ENCODE peak calls at places on chromosomes 5 and 9, in seven cellular contexts. One of them, this sample, is unnamed.

GRCh38 chr5:155786108-155786507 is 540.9 kb upstream of the SGCD start:
- DNase-seq in neural crest cell: no peak
- DNase-seq in OCI-LY7: no peak
- DNase-seq in lung: no peak
- DNase-seq in right lobe of liver: no peak
- DNase-seq in GM12865: no peak
- DNase-seq in fibroblast of pulmonary artery: no peak
- DNase-seq in this sample: no peak

GRCh38 chr5:32710859-32711692 is at the start of gene NPR3:
- DNase-seq in neural crest cell: peak; percentile 2
- DNase-seq in OCI-LY7: no peak
- DNase-seq in lung: no peak
- DNase-seq in right lobe of liver: no peak
- DNase-seq in GM12865: no peak
- DNase-seq in fibroblast of pulmonary artery: peak; percentile 40
- DNase-seq in this sample: peak; percentile 33

GRCh38 chr9:98230789-98231188 is 24.7 kb downstream of the TBC1D2 start:
- DNase-seq in neural crest cell: no peak
- DNase-seq in OCI-LY7: no peak
- DNase-seq in lung: no peak
- DNase-seq in right lobe of liver: no peak
- DNase-seq in GM12865: peak; percentile 26
- DNase-seq in fibroblast of pulmonary artery: no peak
- DNase-seq in this sample: no peak

GRCh38 chr5:138676556-138677193 is 76.5 kb upstream of the CTNNA1 start:
- DNase-seq in neural crest cell: no peak
- DNase-seq in OCI-LY7: no peak
- DNase-seq in lung: no peak
- DNase-seq in right lobe of liver: no peak
- DNase-seq in GM12865: no peak
- DNase-seq in fibroblast of pulmonary artery: no peak
- DNase-seq in this sample: no peak

GRCh38 chr9:15724006-15724405 is 171.2 kb downstream of the CCDC171 start:
- DNase-seq in neural crest cell: no peak
- DNase-seq in OCI-LY7: no peak
- DNase-seq in lung: no peak
- DNase-seq in right lobe of liver: no peak
- DNase-seq in GM12865: no peak
- DNase-seq in fibroblast of pulmonary artery: peak; percentile 50
- DNase-seq in this sample: no peak

GRCh38 chr9:126146254-126147145 is 180.1 kb upstream of the MVB12B start:
- DNase-seq in neural crest cell: peak; percentile 42
- DNase-seq in OCI-LY7: peak; percentile 4
- DNase-seq in lung: peak; percentile 29
- DNase-seq in right lobe of liver: peak; percentile 43
- DNase-seq in GM12865: peak; percentile 61
- DNase-seq in fibroblast of pulmonary artery: no peak
- DNase-seq in this sample: peak; percentile 58

GRCh38 chr5:9771079-9771478 is 140.9 kb upstream of the TAS2R1 start:
- DNase-seq in neural crest cell: no peak
- DNase-seq in OCI-LY7: no peak
- DNase-seq in lung: no peak
- DNase-seq in right lobe of liver: no peak
- DNase-seq in GM12865: no peak
- DNase-seq in fibroblast of pulmonary artery: no peak
- DNase-seq in this sample: no peak

GRCh38 chr5:54460181-54460919 is 4.9 kb downstream of the HSPB3 start:
- DNase-seq in neural crest cell: no peak
- DNase-seq in OCI-LY7: no peak
- DNase-seq in lung: no peak
- DNase-seq in right lobe of liver: no peak
- DNase-seq in GM12865: no peak
- DNase-seq in fibroblast of pulmonary artery: peak; percentile 9
- DNase-seq in this sample: no peak

GRCh38 chr5:40486437-40487270 is 193.1 kb upstream of the PTGER4 start:
- DNase-seq in neural crest cell: no peak
- DNase-seq in OCI-LY7: peak; percentile 50
- DNase-seq in lung: no peak
- DNase-seq in right lobe of liver: no peak
- DNase-seq in GM12865: peak; percentile 79
- DNase-seq in fibroblast of pulmonary artery: peak; percentile 11
- DNase-seq in this sample: no peak

GRCh38 chr9:83999141-83999918 is 18.7 kb downstream of the RMI1 start:
- DNase-seq in neural crest cell: no peak
- DNase-seq in OCI-LY7: no peak
- DNase-seq in lung: no peak
- DNase-seq in right lobe of liver: no peak
- DNase-seq in GM12865: no peak
- DNase-seq in fibroblast of pulmonary artery: no peak
- DNase-seq in this sample: no peak

GRCh38 chr9:69322256-69322655 is 2.8 kb upstream of the ENTREP1 start:
- DNase-seq in neural crest cell: no peak
- DNase-seq in OCI-LY7: no peak
- DNase-seq in lung: no peak
- DNase-seq in right lobe of liver: no peak
- DNase-seq in GM12865: no peak
- DNase-seq in fibroblast of pulmonary artery: no peak
- DNase-seq in this sample: no peak

GRCh38 chr9:21465859-21466518 is 16.1 kb downstream of the IFNE start:
- DNase-seq in neural crest cell: peak; percentile 11
- DNase-seq in OCI-LY7: peak; percentile 41
- DNase-seq in lung: no peak
- DNase-seq in right lobe of liver: no peak
- DNase-seq in GM12865: peak; percentile 49
- DNase-seq in fibroblast of pulmonary artery: peak; percentile 86
- DNase-seq in this sample: peak; percentile 13

GRCh38 chr5:67030289-67031069 is 166.1 kb downstream of the CD180 start:
- DNase-seq in neural crest cell: no peak
- DNase-seq in OCI-LY7: no peak
- DNase-seq in lung: no peak
- DNase-seq in right lobe of liver: no peak
- DNase-seq in GM12865: no peak
- DNase-seq in fibroblast of pulmonary artery: peak; percentile 51
- DNase-seq in this sample: no peak

GRCh38 chr5:132102101-132102701 is 28.6 kb downstream of the CSF2 start:
- DNase-seq in neural crest cell: no peak
- DNase-seq in OCI-LY7: no peak
- DNase-seq in lung: no peak
- DNase-seq in right lobe of liver: no peak
- DNase-seq in GM12865: peak; percentile 63
- DNase-seq in fibroblast of pulmonary artery: no peak
- DNase-seq in this sample: no peak

GRCh38 chr9:76136986-76137385 is 246.5 kb downstream of the PCSK5 start:
- DNase-seq in neural crest cell: no peak
- DNase-seq in OCI-LY7: no peak
- DNase-seq in lung: no peak
- DNase-seq in right lobe of liver: no peak
- DNase-seq in GM12865: peak; percentile 11
- DNase-seq in fibroblast of pulmonary artery: peak; percentile 65
- DNase-seq in this sample: peak; percentile 46

GRCh38 chr5:33010851-33011250 is 299.7 kb downstream of the NPR3 start:
- DNase-seq in neural crest cell: no peak
- DNase-seq in OCI-LY7: no peak
- DNase-seq in lung: no peak
- DNase-seq in right lobe of liver: no peak
- DNase-seq in GM12865: no peak
- DNase-seq in fibroblast of pulmonary artery: peak; percentile 5
- DNase-seq in this sample: no peak

GRCh38 chr9:94031380-94031779 is 52.9 kb upstream of the PTPDC1 start:
- DNase-seq in neural crest cell: no peak
- DNase-seq in OCI-LY7: no peak
- DNase-seq in lung: no peak
- DNase-seq in right lobe of liver: no peak
- DNase-seq in GM12865: peak; percentile 5
- DNase-seq in fibroblast of pulmonary artery: peak; percentile 14
- DNase-seq in this sample: no peak

GRCh38 chr5:153147891-153148623 is 342.4 kb upstream of the GRIA1 start:
- DNase-seq in neural crest cell: no peak
- DNase-seq in OCI-LY7: peak; percentile 39
- DNase-seq in lung: no peak
- DNase-seq in right lobe of liver: peak; percentile 42
- DNase-seq in GM12865: peak; percentile 45
- DNase-seq in fibroblast of pulmonary artery: peak; percentile 71
- DNase-seq in this sample: peak; percentile 63

GRCh38 chr9:123353984-123354591 is 1.9 kb upstream of the CRB2 start:
- DNase-seq in neural crest cell: peak; percentile 94
- DNase-seq in OCI-LY7: peak; percentile 75
- DNase-seq in lung: peak; percentile 62
- DNase-seq in right lobe of liver: peak; percentile 61
- DNase-seq in GM12865: peak; percentile 77
- DNase-seq in fibroblast of pulmonary artery: peak; percentile 63
- DNase-seq in this sample: peak; percentile 83

GRCh38 chr9:19133549-19134345 is 6.5 kb upstream of the PLIN2 start:
- DNase-seq in neural crest cell: no peak
- DNase-seq in OCI-LY7: no peak
- DNase-seq in lung: no peak
- DNase-seq in right lobe of liver: no peak
- DNase-seq in GM12865: peak; percentile 21
- DNase-seq in fibroblast of pulmonary artery: no peak
- DNase-seq in this sample: no peak

GRCh38 chr5:149486726-149487635 is 64.3 kb downstream of the CSNK1A1 start:
- DNase-seq in neural crest cell: no peak
- DNase-seq in OCI-LY7: no peak
- DNase-seq in lung: no peak
- DNase-seq in right lobe of liver: no peak
- DNase-seq in GM12865: no peak
- DNase-seq in fibroblast of pulmonary artery: peak; percentile 72
- DNase-seq in this sample: peak; percentile 55

GRCh38 chr9:91477106-91477505 is 53.5 kb upstream of the NFIL3 start:
- DNase-seq in neural crest cell: no peak
- DNase-seq in OCI-LY7: no peak
- DNase-seq in lung: no peak
- DNase-seq in right lobe of liver: no peak
- DNase-seq in GM12865: no peak
- DNase-seq in fibroblast of pulmonary artery: no peak
- DNase-seq in this sample: no peak

GRCh38 chr9:133238851-133239532 is 29.9 kb upstream of the OBP2B start:
- DNase-seq in neural crest cell: peak; percentile 61
- DNase-seq in OCI-LY7: peak; percentile 44
- DNase-seq in lung: peak; percentile 80
- DNase-seq in right lobe of liver: peak; percentile 49
- DNase-seq in GM12865: peak; percentile 58
- DNase-seq in fibroblast of pulmonary artery: peak; percentile 62
- DNase-seq in this sample: peak; percentile 61

GRCh38 chr5:35223777-35224395 is 6.4 kb downstream of the PRLR start:
- DNase-seq in neural crest cell: no peak
- DNase-seq in OCI-LY7: no peak
- DNase-seq in lung: no peak
- DNase-seq in right lobe of liver: no peak
- DNase-seq in GM12865: no peak
- DNase-seq in fibroblast of pulmonary artery: peak; percentile 75
- DNase-seq in this sample: no peak

GRCh38 chr5:67880876-67881275 is 334.7 kb upstream of the PIK3R1 start:
- DNase-seq in neural crest cell: no peak
- DNase-seq in OCI-LY7: no peak
- DNase-seq in lung: no peak
- DNase-seq in right lobe of liver: no peak
- DNase-seq in GM12865: no peak
- DNase-seq in fibroblast of pulmonary artery: no peak
- DNase-seq in this sample: peak; percentile 72

DNA sequence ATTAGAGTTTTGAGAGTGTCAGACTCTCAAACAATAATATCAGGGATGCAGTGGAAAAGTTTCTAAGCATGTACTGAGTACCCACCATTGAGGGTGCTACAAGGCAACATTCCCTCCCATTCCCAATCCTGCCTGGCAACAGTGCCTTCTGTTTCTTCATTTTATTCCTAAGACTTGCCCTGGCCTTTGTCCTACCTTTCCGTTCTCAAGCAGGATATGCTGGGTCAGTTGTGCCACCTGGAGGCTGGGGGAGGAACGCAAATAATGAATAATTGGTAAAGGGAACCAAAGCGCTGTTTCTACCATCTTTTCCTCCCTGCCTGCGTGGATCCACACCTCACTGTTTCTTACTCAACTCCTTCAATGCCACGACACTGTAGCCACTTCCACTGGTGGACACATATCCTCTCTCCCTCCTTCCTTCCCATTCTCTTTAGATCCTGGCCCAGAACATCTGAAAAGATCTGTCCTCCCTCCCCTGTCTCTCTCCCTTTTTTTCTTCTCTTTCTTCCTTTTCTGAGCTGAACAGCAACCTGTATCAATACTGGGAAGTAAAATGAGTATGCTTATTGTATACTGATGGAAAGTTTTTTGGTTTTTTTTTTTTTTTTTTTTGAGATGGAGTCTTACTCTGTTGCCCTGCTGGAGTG is 149.5 kb downstream of the C9orf152 start:
- DNase-seq in neural crest cell: peak; percentile 37
- DNase-seq in OCI-LY7: peak; percentile 70
- DNase-seq in lung: peak; percentile 46
- DNase-seq in right lobe of liver: peak; percentile 72
- DNase-seq in GM12865: peak; percentile 75
- DNase-seq in fibroblast of pulmonary artery: peak; percentile 69
- DNase-seq in this sample: peak; percentile 82
- TF ChIP-seq CTCF in neural crest cell: peak; percentile 65
- TF ChIP-seq CTCF in OCI-LY7: peak; percentile 89
- TF ChIP-seq CTCF in lung: peak; percentile 52
- TF ChIP-seq CTCF in right lobe of liver: peak; percentile 64
- TF ChIP-seq CTCF in GM12865: peak; percentile 68
- TF ChIP-seq CTCF in fibroblast of pulmonary artery: peak; percentile 51
- TF ChIP-seq CTCF in this sample: no peak

DNA sequence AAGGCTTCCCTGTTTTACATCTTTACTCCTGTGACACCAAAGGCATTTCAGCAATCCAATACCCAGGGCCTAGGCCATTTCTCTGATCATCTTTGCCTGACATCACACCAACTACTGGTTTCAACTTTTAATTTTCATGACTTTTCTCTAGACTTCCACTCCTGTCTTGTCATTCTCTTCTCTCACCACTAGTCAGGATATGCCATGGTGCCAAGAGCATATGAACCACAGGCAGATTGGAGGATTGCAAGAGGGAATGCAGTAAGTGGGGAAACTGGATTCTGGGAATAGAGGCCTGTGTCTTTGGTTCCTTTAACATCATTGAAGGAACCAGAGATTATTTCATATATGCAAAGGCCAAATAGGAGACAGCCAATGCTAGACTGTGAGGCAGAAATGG is 69.3 kb downstream of the ANKRD31 start:
- DNase-seq in neural crest cell: no peak
- DNase-seq in OCI-LY7: no peak
- DNase-seq in lung: no peak
- DNase-seq in right lobe of liver: no peak
- DNase-seq in GM12865: peak; percentile 1
- DNase-seq in fibroblast of pulmonary artery: peak; percentile 1
- DNase-seq in this sample: peak; percentile 34
- TF ChIP-seq CTCF in neural crest cell: peak; percentile 46
- TF ChIP-seq CTCF in OCI-LY7: peak; percentile 38
- TF ChIP-seq CTCF in lung: no peak
- TF ChIP-seq CTCF in right lobe of liver: no peak
- TF ChIP-seq CTCF in GM12865: no peak
- TF ChIP-seq CTCF in fibroblast of pulmonary artery: peak; percentile 15
- TF ChIP-seq CTCF in this sample: no peak

GRCh38 chr9:89310486-89311345 is at the start of gene CKS2:
- DNase-seq in neural crest cell: peak; percentile 99
- DNase-seq in OCI-LY7: peak; percentile 100
- DNase-seq in lung: peak; percentile 100
- DNase-seq in right lobe of liver: peak; percentile 100
- DNase-seq in GM12865: peak; percentile 100
- DNase-seq in fibroblast of pulmonary artery: peak; percentile 100
- DNase-seq in this sample: peak; percentile 100
- TF ChIP-seq CTCF in neural crest cell: no peak
- TF ChIP-seq CTCF in OCI-LY7: peak; percentile 50
- TF ChIP-seq CTCF in lung: no peak
- TF ChIP-seq CTCF in right lobe of liver: no peak
- TF ChIP-seq CTCF in GM12865: no peak
- TF ChIP-seq CTCF in fibroblast of pulmonary artery: no peak
- TF ChIP-seq CTCF in this sample: no peak

GRCh38 chr9:7234144-7234543 is 476.4 kb downstream of the KDM4C start:
- DNase-seq in neural crest cell: peak; percentile 36
- DNase-seq in OCI-LY7: peak; percentile 54
- DNase-seq in lung: no peak
- DNase-seq in right lobe of liver: no peak
- DNase-seq in GM12865: peak; percentile 61
- DNase-seq in fibroblast of pulmonary artery: peak; percentile 59
- DNase-seq in this sample: no peak
- TF ChIP-seq CTCF in neural crest cell: peak; percentile 59
- TF ChIP-seq CTCF in OCI-LY7: peak; percentile 84
- TF ChIP-seq CTCF in lung: no peak
- TF ChIP-seq CTCF in right lobe of liver: peak; percentile 32
- TF ChIP-seq CTCF in GM12865: peak; percentile 55
- TF ChIP-seq CTCF in fibroblast of pulmonary artery: peak; percentile 72
- TF ChIP-seq CTCF in this sample: peak; percentile 50

This sample was measured in RWPE1.